ENCODE peak calls at places on chromosomes 6 and 20, in ten cellular contexts. One of them, this sample, is unnamed.

GRCh38 chr6:106213660-106214276 is 111.8 kb downstream of the ATG5 start:
- DNase-seq in activated T-cell treated with anti-CD3 and anti-CD28 coated beads for 4 hours: no peak
- DNase-seq in small intestine: no peak
- DNase-seq in globus pallidus: no peak
- DNase-seq in A549: no peak
- DNase-seq in RCC 7860: no peak
- DNase-seq in sigmoid colon: no peak
- DNase-seq in fibroblast of the aortic adventitia: no peak
- DNase-seq in NCI-H2081: no peak
- DNase-seq in RPMI7951: no peak
- DNase-seq in this sample: no peak

GRCh38 chr20:61744691-61745396 is 320.8 kb downstream of the TAF4 start:
- DNase-seq in activated T-cell treated with anti-CD3 and anti-CD28 coated beads for 4 hours: no peak
- DNase-seq in small intestine: no peak
- DNase-seq in globus pallidus: no peak
- DNase-seq in A549: peak
- DNase-seq in RCC 7860: no peak
- DNase-seq in sigmoid colon: no peak
- DNase-seq in fibroblast of the aortic adventitia: peak
- DNase-seq in NCI-H2081: no peak
- DNase-seq in RPMI7951: peak
- DNase-seq in this sample: no peak

GRCh38 chr20:44334306-44334705 is 2.5 kb upstream of the R3HDML start:
- DNase-seq in activated T-cell treated with anti-CD3 and anti-CD28 coated beads for 4 hours: no peak
- DNase-seq in small intestine: no peak
- DNase-seq in globus pallidus: no peak
- DNase-seq in A549: no peak
- DNase-seq in RCC 7860: no peak
- DNase-seq in sigmoid colon: no peak
- DNase-seq in fibroblast of the aortic adventitia: no peak
- DNase-seq in NCI-H2081: no peak
- DNase-seq in RPMI7951: no peak
- DNase-seq in this sample: no peak

GRCh38 chr6:167501831-167502385 is 177.0 kb downstream of the TTLL2 start:
- DNase-seq in activated T-cell treated with anti-CD3 and anti-CD28 coated beads for 4 hours: no peak
- DNase-seq in small intestine: peak
- DNase-seq in globus pallidus: no peak
- DNase-seq in A549: peak
- DNase-seq in RCC 7860: no peak
- DNase-seq in sigmoid colon: no peak
- DNase-seq in fibroblast of the aortic adventitia: no peak
- DNase-seq in NCI-H2081: no peak
- DNase-seq in RPMI7951: no peak
- DNase-seq in this sample: no peak

GRCh38 chr6:2221724-2222274 is 23.6 kb downstream of the GMDS start:
- DNase-seq in activated T-cell treated with anti-CD3 and anti-CD28 coated beads for 4 hours: no peak
- DNase-seq in small intestine: no peak
- DNase-seq in globus pallidus: no peak
- DNase-seq in A549: no peak
- DNase-seq in RCC 7860: no peak
- DNase-seq in sigmoid colon: no peak
- DNase-seq in fibroblast of the aortic adventitia: no peak
- DNase-seq in NCI-H2081: no peak
- DNase-seq in RPMI7951: peak
- DNase-seq in this sample: peak

GRCh38 chr20:33524261-33524660 is 34.4 kb downstream of the CBFA2T2 start:
- DNase-seq in activated T-cell treated with anti-CD3 and anti-CD28 coated beads for 4 hours: no peak
- DNase-seq in small intestine: no peak
- DNase-seq in globus pallidus: no peak
- DNase-seq in A549: no peak
- DNase-seq in RCC 7860: no peak
- DNase-seq in sigmoid colon: no peak
- DNase-seq in fibroblast of the aortic adventitia: peak
- DNase-seq in NCI-H2081: no peak
- DNase-seq in RPMI7951: no peak
- DNase-seq in this sample: no peak

GRCh38 chr6:54100411-54101006 is 10.7 kb upstream of the MLIP start:
- DNase-seq in activated T-cell treated with anti-CD3 and anti-CD28 coated beads for 4 hours: no peak
- DNase-seq in small intestine: no peak
- DNase-seq in globus pallidus: no peak
- DNase-seq in A549: no peak
- DNase-seq in RCC 7860: no peak
- DNase-seq in sigmoid colon: no peak
- DNase-seq in fibroblast of the aortic adventitia: no peak
- DNase-seq in NCI-H2081: no peak
- DNase-seq in RPMI7951: no peak
- DNase-seq in this sample: no peak

GRCh38 chr6:140174509-140174908 is 800.1 kb upstream of the CITED2 start:
- DNase-seq in activated T-cell treated with anti-CD3 and anti-CD28 coated beads for 4 hours: no peak
- DNase-seq in small intestine: no peak
- DNase-seq in globus pallidus: no peak
- DNase-seq in A549: peak
- DNase-seq in RCC 7860: peak
- DNase-seq in sigmoid colon: no peak
- DNase-seq in fibroblast of the aortic adventitia: peak
- DNase-seq in NCI-H2081: no peak
- DNase-seq in RPMI7951: peak
- DNase-seq in this sample: no peak

GRCh38 chr6:127222418-127222817 is 44.2 kb upstream of the RNF146 start:
- DNase-seq in activated T-cell treated with anti-CD3 and anti-CD28 coated beads for 4 hours: no peak
- DNase-seq in small intestine: no peak
- DNase-seq in globus pallidus: no peak
- DNase-seq in A549: no peak
- DNase-seq in RCC 7860: no peak
- DNase-seq in sigmoid colon: no peak
- DNase-seq in fibroblast of the aortic adventitia: no peak
- DNase-seq in NCI-H2081: no peak
- DNase-seq in RPMI7951: no peak
- DNase-seq in this sample: no peak

GRCh38 chr6:106560966-106561740 is 68.1 kb downstream of the RTN4IP1 start:
- DNase-seq in activated T-cell treated with anti-CD3 and anti-CD28 coated beads for 4 hours: no peak
- DNase-seq in small intestine: no peak
- DNase-seq in globus pallidus: no peak
- DNase-seq in A549: no peak
- DNase-seq in RCC 7860: no peak
- DNase-seq in sigmoid colon: no peak
- DNase-seq in fibroblast of the aortic adventitia: peak
- DNase-seq in NCI-H2081: no peak
- DNase-seq in RPMI7951: peak
- DNase-seq in this sample: no peak

GRCh38 chr6:134937426-134937825 is 12.5 kb downstream of the ALDH8A1 start:
- DNase-seq in activated T-cell treated with anti-CD3 and anti-CD28 coated beads for 4 hours: no peak
- DNase-seq in small intestine: no peak
- DNase-seq in globus pallidus: no peak
- DNase-seq in A549: no peak
- DNase-seq in RCC 7860: no peak
- DNase-seq in sigmoid colon: no peak
- DNase-seq in fibroblast of the aortic adventitia: no peak
- DNase-seq in NCI-H2081: no peak
- DNase-seq in RPMI7951: peak
- DNase-seq in this sample: no peak

GRCh38 chr6:20404641-20405032 is 3.0 kb downstream of the E2F3 start:
- DNase-seq in activated T-cell treated with anti-CD3 and anti-CD28 coated beads for 4 hours: peak
- DNase-seq in small intestine: peak
- DNase-seq in globus pallidus: peak
- DNase-seq in A549: peak
- DNase-seq in RCC 7860: peak
- DNase-seq in sigmoid colon: no peak
- DNase-seq in fibroblast of the aortic adventitia: peak
- DNase-seq in NCI-H2081: peak
- DNase-seq in RPMI7951: peak
- DNase-seq in this sample: peak

GRCh38 chr20:42795399-42795798 is 394.3 kb downstream of the PTPRT start:
- DNase-seq in activated T-cell treated with anti-CD3 and anti-CD28 coated beads for 4 hours: no peak
- DNase-seq in small intestine: peak
- DNase-seq in globus pallidus: no peak
- DNase-seq in A549: no peak
- DNase-seq in RCC 7860: no peak
- DNase-seq in sigmoid colon: no peak
- DNase-seq in fibroblast of the aortic adventitia: no peak
- DNase-seq in NCI-H2081: no peak
- DNase-seq in RPMI7951: no peak
- DNase-seq in this sample: no peak

GRCh38 chr6:101912266-101912665 is 518.8 kb downstream of the GRIK2 start:
- DNase-seq in activated T-cell treated with anti-CD3 and anti-CD28 coated beads for 4 hours: no peak
- DNase-seq in small intestine: no peak
- DNase-seq in globus pallidus: peak
- DNase-seq in A549: no peak
- DNase-seq in RCC 7860: no peak
- DNase-seq in sigmoid colon: no peak
- DNase-seq in fibroblast of the aortic adventitia: no peak
- DNase-seq in NCI-H2081: no peak
- DNase-seq in RPMI7951: no peak
- DNase-seq in this sample: no peak

GRCh38 chr6:140923048-140923447 is 1209.7 kb upstream of the GJE1 start:
- DNase-seq in activated T-cell treated with anti-CD3 and anti-CD28 coated beads for 4 hours: no peak
- DNase-seq in small intestine: no peak
- DNase-seq in globus pallidus: no peak
- DNase-seq in A549: no peak
- DNase-seq in RCC 7860: no peak
- DNase-seq in sigmoid colon: no peak
- DNase-seq in fibroblast of the aortic adventitia: peak
- DNase-seq in NCI-H2081: no peak
- DNase-seq in RPMI7951: no peak
- DNase-seq in this sample: no peak

GRCh38 chr6:56798163-56798562 is 155.5 kb upstream of the DST start:
- DNase-seq in activated T-cell treated with anti-CD3 and anti-CD28 coated beads for 4 hours: no peak
- DNase-seq in small intestine: no peak
- DNase-seq in globus pallidus: no peak
- DNase-seq in A549: no peak
- DNase-seq in RCC 7860: no peak
- DNase-seq in sigmoid colon: no peak
- DNase-seq in fibroblast of the aortic adventitia: peak
- DNase-seq in NCI-H2081: no peak
- DNase-seq in RPMI7951: peak
- DNase-seq in this sample: no peak

GRCh38 chr20:13515796-13516533 is 122.8 kb downstream of the TASP1 start:
- DNase-seq in activated T-cell treated with anti-CD3 and anti-CD28 coated beads for 4 hours: no peak
- DNase-seq in small intestine: no peak
- DNase-seq in globus pallidus: no peak
- DNase-seq in A549: no peak
- DNase-seq in RCC 7860: no peak
- DNase-seq in sigmoid colon: no peak
- DNase-seq in fibroblast of the aortic adventitia: no peak
- DNase-seq in NCI-H2081: no peak
- DNase-seq in RPMI7951: peak
- DNase-seq in this sample: no peak

GRCh38 chr20:32672315-32672981 is 1.3 kb downstream of the C20orf203 start:
- DNase-seq in activated T-cell treated with anti-CD3 and anti-CD28 coated beads for 4 hours: no peak
- DNase-seq in small intestine: no peak
- DNase-seq in globus pallidus: no peak
- DNase-seq in A549: no peak
- DNase-seq in RCC 7860: no peak
- DNase-seq in sigmoid colon: no peak
- DNase-seq in fibroblast of the aortic adventitia: no peak
- DNase-seq in NCI-H2081: no peak
- DNase-seq in RPMI7951: no peak
- DNase-seq in this sample: no peak

GRCh38 chr20:44785768-44786167 is 24.6 kb downstream of the RIMS4 start:
- DNase-seq in activated T-cell treated with anti-CD3 and anti-CD28 coated beads for 4 hours: no peak
- DNase-seq in small intestine: no peak
- DNase-seq in globus pallidus: no peak
- DNase-seq in A549: peak
- DNase-seq in RCC 7860: no peak
- DNase-seq in sigmoid colon: no peak
- DNase-seq in fibroblast of the aortic adventitia: peak
- DNase-seq in NCI-H2081: peak
- DNase-seq in RPMI7951: peak
- DNase-seq in this sample: no peak

GRCh38 chr6:144805049-144805448 is 519.9 kb downstream of the UTRN start:
- DNase-seq in activated T-cell treated with anti-CD3 and anti-CD28 coated beads for 4 hours: no peak
- DNase-seq in small intestine: no peak
- DNase-seq in globus pallidus: no peak
- DNase-seq in A549: no peak
- DNase-seq in RCC 7860: no peak
- DNase-seq in sigmoid colon: no peak
- DNase-seq in fibroblast of the aortic adventitia: no peak
- DNase-seq in NCI-H2081: no peak
- DNase-seq in RPMI7951: no peak
- DNase-seq in this sample: no peak